ENCODE peak calls at places on chromosomes 4 and X, in eight cellular contexts. One of them, this sample, is unnamed.

GRCh38 chr4:53015681-53016080 is 153.6 kb downstream of the RASL11B start:
- DNase-seq in astrocyte of the spinal cord: peak
- DNase-seq in mammary epithelial cell: no peak
- DNase-seq in fibroblast of villous mesenchyme: peak
- DNase-seq in epithelial cell of proximal tubule: no peak
- DNase-seq in fibroblast of lung: peak
- DNase-seq in ovary: peak
- DNase-seq in SK-N-SH: peak
- DNase-seq in this sample: no peak

GRCh38 chrX:68183612-68184214 is 249.6 kb downstream of the OPHN1 start:
- DNase-seq in astrocyte of the spinal cord: peak
- DNase-seq in mammary epithelial cell: no peak
- DNase-seq in fibroblast of villous mesenchyme: peak
- DNase-seq in epithelial cell of proximal tubule: no peak
- DNase-seq in fibroblast of lung: peak
- DNase-seq in ovary: no peak
- DNase-seq in SK-N-SH: peak
- DNase-seq in this sample: no peak

GRCh38 chr4:137519406-137519805 is 12.9 kb downstream of the PCDH18 start:
- DNase-seq in astrocyte of the spinal cord: peak
- DNase-seq in mammary epithelial cell: no peak
- DNase-seq in fibroblast of villous mesenchyme: no peak
- DNase-seq in epithelial cell of proximal tubule: no peak
- DNase-seq in fibroblast of lung: peak
- DNase-seq in ovary: no peak
- DNase-seq in SK-N-SH: no peak
- DNase-seq in this sample: no peak

GRCh38 chr4:10599574-10599973 is 85.0 kb downstream of the CLNK start:
- DNase-seq in astrocyte of the spinal cord: no peak
- DNase-seq in mammary epithelial cell: no peak
- DNase-seq in fibroblast of villous mesenchyme: no peak
- DNase-seq in epithelial cell of proximal tubule: no peak
- DNase-seq in fibroblast of lung: no peak
- DNase-seq in ovary: no peak
- DNase-seq in SK-N-SH: no peak
- DNase-seq in this sample: no peak

GRCh38 chr4:53693408-53693807 is 102.1 kb upstream of the LNX1 start:
- DNase-seq in astrocyte of the spinal cord: no peak
- DNase-seq in mammary epithelial cell: no peak
- DNase-seq in fibroblast of villous mesenchyme: no peak
- DNase-seq in epithelial cell of proximal tubule: no peak
- DNase-seq in fibroblast of lung: no peak
- DNase-seq in ovary: no peak
- DNase-seq in SK-N-SH: no peak
- DNase-seq in this sample: no peak

GRCh38 chr4:184250795-184251679 is 33.4 kb upstream of the ENPP6 start:
- DNase-seq in astrocyte of the spinal cord: peak
- DNase-seq in mammary epithelial cell: peak
- DNase-seq in fibroblast of villous mesenchyme: peak
- DNase-seq in epithelial cell of proximal tubule: no peak
- DNase-seq in fibroblast of lung: peak
- DNase-seq in ovary: no peak
- DNase-seq in SK-N-SH: peak
- DNase-seq in this sample: no peak

GRCh38 chr4:78611215-78611558 is 59.6 kb downstream of the ANXA3 start:
- DNase-seq in astrocyte of the spinal cord: no peak
- DNase-seq in mammary epithelial cell: no peak
- DNase-seq in fibroblast of villous mesenchyme: no peak
- DNase-seq in epithelial cell of proximal tubule: no peak
- DNase-seq in fibroblast of lung: no peak
- DNase-seq in ovary: no peak
- DNase-seq in SK-N-SH: no peak
- DNase-seq in this sample: no peak

GRCh38 chr4:16464651-16465050 is 238.4 kb upstream of the TAPT1 start:
- DNase-seq in astrocyte of the spinal cord: no peak
- DNase-seq in mammary epithelial cell: no peak
- DNase-seq in fibroblast of villous mesenchyme: no peak
- DNase-seq in epithelial cell of proximal tubule: peak
- DNase-seq in fibroblast of lung: peak
- DNase-seq in ovary: no peak
- DNase-seq in SK-N-SH: no peak
- DNase-seq in this sample: no peak

GRCh38 chr4:83010111-83010521 is 507 bp downstream of the LIN54 start:
- DNase-seq in astrocyte of the spinal cord: peak
- DNase-seq in mammary epithelial cell: peak
- DNase-seq in fibroblast of villous mesenchyme: peak
- DNase-seq in epithelial cell of proximal tubule: no peak
- DNase-seq in fibroblast of lung: peak
- DNase-seq in ovary: no peak
- DNase-seq in SK-N-SH: no peak
- DNase-seq in this sample: no peak

GRCh38 chr4:11685481-11685880 is 256.8 kb upstream of the HS3ST1 start:
- DNase-seq in astrocyte of the spinal cord: no peak
- DNase-seq in mammary epithelial cell: no peak
- DNase-seq in fibroblast of villous mesenchyme: no peak
- DNase-seq in epithelial cell of proximal tubule: no peak
- DNase-seq in fibroblast of lung: no peak
- DNase-seq in ovary: no peak
- DNase-seq in SK-N-SH: no peak
- DNase-seq in this sample: no peak

GRCh38 chr4:122562436-122562835 is 58.4 kb downstream of the IL21 start:
- DNase-seq in astrocyte of the spinal cord: no peak
- DNase-seq in mammary epithelial cell: no peak
- DNase-seq in fibroblast of villous mesenchyme: no peak
- DNase-seq in epithelial cell of proximal tubule: no peak
- DNase-seq in fibroblast of lung: no peak
- DNase-seq in ovary: no peak
- DNase-seq in SK-N-SH: no peak
- DNase-seq in this sample: no peak

GRCh38 chr4:86653237-86653865 is 59.2 kb downstream of the PTPN13 start:
- DNase-seq in astrocyte of the spinal cord: no peak
- DNase-seq in mammary epithelial cell: no peak
- DNase-seq in fibroblast of villous mesenchyme: no peak
- DNase-seq in epithelial cell of proximal tubule: no peak
- DNase-seq in fibroblast of lung: no peak
- DNase-seq in ovary: no peak
- DNase-seq in SK-N-SH: peak
- DNase-seq in this sample: no peak

GRCh38 chrX:105552395-105552794 is 269.9 kb upstream of the NRK start:
- DNase-seq in astrocyte of the spinal cord: peak
- DNase-seq in mammary epithelial cell: peak
- DNase-seq in fibroblast of villous mesenchyme: peak
- DNase-seq in epithelial cell of proximal tubule: no peak
- DNase-seq in fibroblast of lung: peak
- DNase-seq in ovary: no peak
- DNase-seq in SK-N-SH: no peak
- DNase-seq in this sample: no peak

GRCh38 chrX:132367984-132368383 is 120.9 kb downstream of the MBNL3 start:
- DNase-seq in astrocyte of the spinal cord: no peak
- DNase-seq in mammary epithelial cell: no peak
- DNase-seq in fibroblast of villous mesenchyme: no peak
- DNase-seq in epithelial cell of proximal tubule: no peak
- DNase-seq in fibroblast of lung: no peak
- DNase-seq in ovary: no peak
- DNase-seq in SK-N-SH: no peak
- DNase-seq in this sample: no peak

GRCh38 chr4:124768596-124768995 is 56.1 kb upstream of the ANKRD50 start:
- DNase-seq in astrocyte of the spinal cord: no peak
- DNase-seq in mammary epithelial cell: peak
- DNase-seq in fibroblast of villous mesenchyme: no peak
- DNase-seq in epithelial cell of proximal tubule: no peak
- DNase-seq in fibroblast of lung: no peak
- DNase-seq in ovary: no peak
- DNase-seq in SK-N-SH: no peak
- DNase-seq in this sample: no peak

GRCh38 chr4:178316211-178316610 is 874.0 kb upstream of the AGA start:
- DNase-seq in astrocyte of the spinal cord: no peak
- DNase-seq in mammary epithelial cell: no peak
- DNase-seq in fibroblast of villous mesenchyme: no peak
- DNase-seq in epithelial cell of proximal tubule: no peak
- DNase-seq in fibroblast of lung: no peak
- DNase-seq in ovary: no peak
- DNase-seq in SK-N-SH: no peak
- DNase-seq in this sample: no peak

GRCh38 chr4:85747871-85748491 is 273.0 kb downstream of the ARHGAP24 start:
- DNase-seq in astrocyte of the spinal cord: peak
- DNase-seq in mammary epithelial cell: peak
- DNase-seq in fibroblast of villous mesenchyme: peak
- DNase-seq in epithelial cell of proximal tubule: no peak
- DNase-seq in fibroblast of lung: peak
- DNase-seq in ovary: no peak
- DNase-seq in SK-N-SH: peak
- DNase-seq in this sample: peak

GRCh38 chrX:23644744-23645143 is 22.5 kb upstream of the PRDX4 start:
- DNase-seq in astrocyte of the spinal cord: no peak
- DNase-seq in mammary epithelial cell: no peak
- DNase-seq in fibroblast of villous mesenchyme: no peak
- DNase-seq in epithelial cell of proximal tubule: no peak
- DNase-seq in fibroblast of lung: no peak
- DNase-seq in ovary: peak
- DNase-seq in SK-N-SH: no peak
- DNase-seq in this sample: no peak

GRCh38 chr4:181593703-181594102 is 649.5 kb upstream of the TENM3 start:
- DNase-seq in astrocyte of the spinal cord: no peak
- DNase-seq in mammary epithelial cell: no peak
- DNase-seq in fibroblast of villous mesenchyme: no peak
- DNase-seq in epithelial cell of proximal tubule: no peak
- DNase-seq in fibroblast of lung: no peak
- DNase-seq in ovary: no peak
- DNase-seq in SK-N-SH: no peak
- DNase-seq in this sample: no peak

GRCh38 chrX:12997898-12998687 is 23.2 kb downstream of the TMSB4X start:
- DNase-seq in astrocyte of the spinal cord: no peak
- DNase-seq in mammary epithelial cell: no peak
- DNase-seq in fibroblast of villous mesenchyme: no peak
- DNase-seq in epithelial cell of proximal tubule: no peak
- DNase-seq in fibroblast of lung: no peak
- DNase-seq in ovary: no peak
- DNase-seq in SK-N-SH: no peak
- DNase-seq in this sample: no peak

DNA sequence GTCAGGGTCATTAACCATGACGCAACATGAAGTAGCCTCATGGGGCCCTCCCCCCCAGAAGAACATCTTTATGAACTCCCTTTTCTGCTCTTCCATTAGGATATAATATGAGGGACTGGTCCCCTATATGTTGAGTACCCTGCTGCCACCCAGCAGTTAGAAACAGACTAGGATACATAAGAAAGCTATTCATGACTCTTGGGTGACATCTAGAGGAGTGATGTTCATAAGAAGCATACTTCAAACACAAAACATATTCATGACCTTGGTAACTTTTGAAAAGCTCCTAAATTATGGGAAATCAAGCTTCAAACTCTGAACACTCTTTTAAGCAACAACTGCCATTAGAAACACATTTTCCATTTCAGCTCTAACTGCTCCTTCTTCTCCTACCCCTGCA is 155.2 kb upstream of the SPIN4 start:
- DNase-seq in astrocyte of the spinal cord: peak
- DNase-seq in mammary epithelial cell: peak
- DNase-seq in fibroblast of villous mesenchyme: peak
- DNase-seq in epithelial cell of proximal tubule: no peak
- DNase-seq in fibroblast of lung: peak
- DNase-seq in ovary: no peak
- DNase-seq in SK-N-SH: peak
- DNase-seq in this sample: no peak
- TF ChIP-seq CTCF in astrocyte of the spinal cord: peak
- TF ChIP-seq CTCF in mammary epithelial cell: peak
- TF ChIP-seq CTCF in fibroblast of villous mesenchyme: peak
- TF ChIP-seq CTCF in epithelial cell of proximal tubule: peak
- TF ChIP-seq CTCF in fibroblast of lung: no peak
- TF ChIP-seq CTCF in ovary: no peak
- TF ChIP-seq CTCF in SK-N-SH: peak
- TF ChIP-seq CTCF in this sample: no peak

GRCh38 chrX:49230500-49231232 is 2.5 kb downstream of the CACNA1F start:
- DNase-seq in astrocyte of the spinal cord: no peak
- DNase-seq in mammary epithelial cell: no peak
- DNase-seq in fibroblast of villous mesenchyme: no peak
- DNase-seq in epithelial cell of proximal tubule: no peak
- DNase-seq in fibroblast of lung: no peak
- DNase-seq in ovary: no peak
- DNase-seq in SK-N-SH: no peak
- DNase-seq in this sample: no peak
- H3K4me3 ChIP-seq in astrocyte of the spinal cord: peak
- H3K4me3 ChIP-seq in mammary epithelial cell: peak
- H3K4me3 ChIP-seq in fibroblast of villous mesenchyme: peak
- H3K4me3 ChIP-seq in epithelial cell of proximal tubule: peak
- H3K4me3 ChIP-seq in fibroblast of lung: no peak
- H3K4me3 ChIP-seq in ovary: peak
- H3K4me3 ChIP-seq in SK-N-SH: no peak
- H3K4me3 ChIP-seq in this sample: no peak

GRCh38 chr4:41214158-41215146 is at the start of gene APBB2:
- DNase-seq in astrocyte of the spinal cord: peak
- DNase-seq in mammary epithelial cell: peak
- DNase-seq in fibroblast of villous mesenchyme: peak
- DNase-seq in epithelial cell of proximal tubule: peak
- DNase-seq in fibroblast of lung: peak
- DNase-seq in ovary: peak
- DNase-seq in SK-N-SH: peak
- DNase-seq in this sample: peak
- TF ChIP-seq CTCF in astrocyte of the spinal cord: peak
- TF ChIP-seq CTCF in mammary epithelial cell: peak
- TF ChIP-seq CTCF in fibroblast of villous mesenchyme: peak
- TF ChIP-seq CTCF in epithelial cell of proximal tubule: peak
- TF ChIP-seq CTCF in fibroblast of lung: peak
- TF ChIP-seq CTCF in ovary: peak
- TF ChIP-seq CTCF in SK-N-SH: peak
- TF ChIP-seq CTCF in this sample: peak

GRCh38 chr4:17517664-17518063 is 2.7 kb downstream of the CLRN2 start:
- DNase-seq in astrocyte of the spinal cord: no peak
- DNase-seq in mammary epithelial cell: no peak
- DNase-seq in fibroblast of villous mesenchyme: no peak
- DNase-seq in epithelial cell of proximal tubule: no peak
- DNase-seq in fibroblast of lung: no peak
- DNase-seq in ovary: no peak
- DNase-seq in SK-N-SH: no peak
- DNase-seq in this sample: no peak
- H3K4me3 ChIP-seq in astrocyte of the spinal cord: no peak
- H3K4me3 ChIP-seq in mammary epithelial cell: no peak
- H3K4me3 ChIP-seq in fibroblast of villous mesenchyme: no peak
- H3K4me3 ChIP-seq in epithelial cell of proximal tubule: no peak
- H3K4me3 ChIP-seq in fibroblast of lung: no peak
- H3K4me3 ChIP-seq in ovary: no peak
- H3K4me3 ChIP-seq in SK-N-SH: no peak
- H3K4me3 ChIP-seq in this sample: no peak

DNA sequence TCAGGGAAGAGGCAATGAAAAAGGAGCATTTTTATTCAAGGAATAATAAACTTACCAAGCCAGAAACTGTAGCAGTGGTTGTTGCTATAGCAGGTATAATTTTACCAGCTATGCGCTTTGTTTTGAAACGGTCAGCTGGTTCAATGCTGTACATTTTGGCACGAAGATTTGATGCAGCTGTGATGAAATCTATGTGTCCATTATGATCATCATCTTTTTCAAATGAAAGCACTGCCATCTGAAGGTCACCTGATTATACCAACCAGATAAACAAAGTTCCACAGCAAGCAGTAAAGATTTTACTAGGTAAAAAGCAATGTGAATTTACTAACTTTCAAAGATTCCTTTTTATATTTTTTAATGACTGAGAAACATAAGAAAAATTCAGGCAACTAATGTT is 66.4 kb downstream of the STAP1 start:
- DNase-seq in astrocyte of the spinal cord: no peak
- DNase-seq in mammary epithelial cell: no peak
- DNase-seq in fibroblast of villous mesenchyme: no peak
- DNase-seq in epithelial cell of proximal tubule: no peak
- DNase-seq in fibroblast of lung: no peak
- DNase-seq in ovary: no peak
- DNase-seq in SK-N-SH: no peak
- DNase-seq in this sample: no peak
- TF ChIP-seq CTCF in astrocyte of the spinal cord: no peak
- TF ChIP-seq CTCF in mammary epithelial cell: no peak
- TF ChIP-seq CTCF in fibroblast of villous mesenchyme: no peak
- TF ChIP-seq CTCF in epithelial cell of proximal tubule: no peak
- TF ChIP-seq CTCF in fibroblast of lung: no peak
- TF ChIP-seq CTCF in ovary: no peak
- TF ChIP-seq CTCF in SK-N-SH: no peak
- TF ChIP-seq CTCF in this sample: no peak

This sample was measured in AG04449.